ENCODE peak calls at places on chromosomes 12 and 14, in five cellular contexts. A is H1, H is A549, W is K562, B is HepG2. R is an unnamed sample.

GRCh38 chr14:61923348-61923747 is 161.1 kb downstream of the SNAPC1 start:
- DNase-seq in B (no peak), H (no peak), W (no peak), A (no peak), R (no peak)

GRCh38 chr14:106436310-106436905 is 910.0 kb downstream of the TMEM121 start:
- DNase-seq in H (peak; percentile 55), W (peak; percentile 18), A (no peak), B (no peak), R (no peak)

GRCh38 chr14:67650694-67651093 is 23.7 kb downstream of the VTI1B start:
- DNase-seq in A (no peak), H (no peak), W (no peak), B (no peak), R (no peak)

GRCh38 chr12:3223601-3224529 is 146.7 kb downstream of the TSPAN9 start:
- DNase-seq in W (no peak), A (no peak), H (no peak), B (no peak), R (no peak)

GRCh38 chr14:92693998-92694780 is 54.2 kb downstream of the LGMN start:
- DNase-seq in H (peak; percentile 73), A (no peak), W (no peak), B (peak; percentile 88), R (no peak)

GRCh38 chr12:132170637-132171292 is 26.5 kb downstream of the NOC4L start:
- DNase-seq in H (no peak), B (no peak), A (no peak), W (no peak), R (no peak)

GRCh38 chr12:48001426-48002178 is 2.7 kb downstream of the COL2A1 start:
- DNase-seq in W (no peak), B (no peak), H (no peak), A (no peak), R (no peak)

GRCh38 chr12:112190626-112191025 is 65.3 kb downstream of the TRAFD1 start:
- DNase-seq in A (no peak), B (no peak), W (no peak), H (no peak), R (no peak)

GRCh38 chr14:55297611-55298323 is 26.5 kb downstream of the FBXO34 start:
- DNase-seq in A (no peak), H (peak; percentile 42), W (no peak), B (peak; percentile 10), R (no peak)

GRCh38 chr14:99682809-99683618 is 1.1 kb upstream of the CYP46A1 start:
- DNase-seq in A (no peak), B (peak; percentile 49), W (peak; percentile 74), H (peak; percentile 77), R (no peak)

GRCh38 chr12:66036317-66036716 is 94.2 kb downstream of the LLPH start:
- DNase-seq in W (no peak), B (peak; percentile 60), H (peak; percentile 69), A (no peak), R (no peak)

GRCh38 chr12:56150563-56150962 is 1.8 kb upstream of the MYL6B start:
- DNase-seq in H (no peak), W (no peak), A (no peak), B (no peak), R (no peak)

GRCh38 chr12:94458882-94459772 is 540 bp downstream of the CEP83 start:
- DNase-seq in H (peak; percentile 13), B (peak; percentile 17), A (no peak), W (peak; percentile 8), R (no peak)

GRCh38 chr12:2893007-2893406 is 2.3 kb downstream of the TULP3 start:
- DNase-seq in B (peak; percentile 46), A (no peak), W (no peak), H (peak; percentile 43), R (no peak)

GRCh38 chr12:93895096-93895460 is 217.9 kb downstream of the CRADD start:
- DNase-seq in A (no peak), W (no peak), B (no peak), H (no peak), R (no peak)

DNA sequence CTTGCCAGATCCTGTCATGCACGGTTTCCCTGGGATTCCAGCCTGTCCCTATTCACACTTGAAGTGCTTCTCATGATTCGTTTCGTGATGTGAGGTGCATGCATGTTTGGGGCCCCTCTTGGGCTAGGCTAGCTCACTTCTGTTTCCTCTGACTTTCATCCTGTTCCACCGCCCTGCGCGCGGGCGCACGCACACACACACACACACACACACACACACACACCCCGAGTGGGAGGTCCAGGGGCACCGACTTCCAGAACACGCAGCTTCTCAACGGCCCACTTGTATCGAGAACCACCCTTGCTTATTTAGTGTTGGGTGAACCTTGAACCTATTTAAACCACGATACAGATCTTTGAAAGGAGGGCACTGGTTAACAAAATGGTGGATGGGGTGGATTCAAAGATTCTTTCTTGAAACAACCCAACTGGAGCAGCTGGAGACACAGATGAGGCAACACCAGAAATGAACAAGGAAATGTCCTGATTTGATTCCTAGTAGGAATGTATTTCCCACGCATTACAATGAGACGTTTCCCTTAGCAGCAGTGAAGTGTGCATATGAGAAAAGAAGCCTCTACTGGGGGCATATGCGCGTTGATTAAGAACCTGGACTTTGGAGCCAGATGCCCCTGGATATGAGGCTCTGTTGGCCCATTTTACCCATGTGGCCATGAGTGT is 16.3 kb downstream of the ELK3 start:
- DNase-seq in H (no peak), B (no peak), A (no peak), W (no peak), R (no peak)
- TF ChIP-seq KDM1A in H (no peak), B (no peak), A (no peak), W (no peak), R (no peak)

GRCh38 chr12:75853621-75854020 is 178.0 kb downstream of the PHLDA1 start:
- DNase-seq in W (no peak), B (no peak), A (no peak), H (no peak), R (no peak)

GRCh38 chr12:75855360-75855759 is 176.2 kb downstream of the PHLDA1 start:
- DNase-seq in W (no peak), A (no peak), B (no peak), H (no peak), R (no peak)

GRCh38 chr12:75854681-75855309 is 176.8 kb downstream of the PHLDA1 start:
- DNase-seq in W (no peak), B (no peak), H (no peak), A (no peak), R (no peak)

GRCh38 chr12:75852956-75853355 is 178.6 kb downstream of the PHLDA1 start:
- DNase-seq in B (no peak), W (no peak), H (no peak), A (no peak), R (no peak)

DNA sequence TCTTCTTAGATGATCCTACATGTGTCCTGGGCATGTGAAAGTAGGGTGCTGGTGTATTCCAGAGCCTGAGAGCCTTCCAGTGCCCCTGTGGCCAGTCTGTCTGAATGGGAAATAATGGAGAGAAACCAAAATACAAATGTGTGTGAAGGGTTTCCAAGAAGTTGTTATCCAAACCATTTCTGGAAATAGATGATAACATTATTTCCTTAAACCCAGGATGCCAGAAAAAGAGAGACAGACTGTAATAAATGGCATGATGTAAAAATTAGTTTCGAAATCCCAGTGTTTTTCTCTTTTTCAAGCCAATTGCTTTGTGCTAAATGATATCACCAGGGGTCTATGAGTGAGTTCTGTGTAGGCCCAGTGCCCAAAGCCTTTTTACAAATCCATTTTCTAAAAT is 175.3 kb downstream of the PHLDA1 start:
- DNase-seq in W (no peak), A (no peak), B (no peak), H (no peak), R (no peak)
- TF ChIP-seq EP300 in W (no peak), A (no peak), B (no peak), H (no peak), R (no peak)

GRCh38 chr12:26119391-26119981 is 5.4 kb downstream of the BHLHE41 start:
- DNase-seq in H (peak; percentile 79), B (peak; percentile 24), A (no peak), W (no peak), R (no peak)
- TF ChIP-seq KDM1A in H (no peak), B (no peak), A (no peak), W (no peak), R (no peak)

GRCh38 chr14:32473476-32473875 is 144.4 kb downstream of the AKAP6 start:
- DNase-seq in A (no peak), B (peak; percentile 69), H (peak; percentile 64), W (no peak), R (no peak)
- TF ChIP-seq EP300 in A (no peak), B (no peak), H (no peak), W (no peak), R (no peak)

GRCh38 chr12:100253437-100253836 is 13.4 kb downstream of the DEPDC4 start:
- DNase-seq in W (no peak), A (no peak), B (no peak), H (no peak), R (no peak)

GRCh38 chr12:100248886-100249285 is 18.0 kb downstream of the DEPDC4 start:
- DNase-seq in A (no peak), H (no peak), B (no peak), W (no peak), R (no peak)

GRCh38 chr12:100249936-100250335 is 16.9 kb downstream of the DEPDC4 start:
- DNase-seq in H (no peak), B (no peak), A (no peak), W (no peak), R (no peak)

GRCh38 chr12:100254876-100255275 is 12.0 kb downstream of the DEPDC4 start:
- DNase-seq in A (no peak), B (no peak), H (no peak), W (no peak), R (no peak)

GRCh38 chr12:100251917-100252316 is 15.0 kb downstream of the DEPDC4 start:
- DNase-seq in B (peak; percentile 83), W (no peak), A (no peak), H (peak; percentile 45), R (no peak)
- TF ChIP-seq KDM1A in B (no peak), W (no peak), A (no peak), H (no peak), R (no peak)

GRCh38 chr12:52010692-52011601 is 4.2 kb downstream of the TAMALIN start:
- DNase-seq in A (no peak), H (no peak), W (no peak), B (peak; percentile 50), R (no peak)

GRCh38 chr12:52009081-52009751 is 2.5 kb downstream of the TAMALIN start:
- DNase-seq in H (no peak), A (no peak), B (no peak), W (no peak), R (no peak)

GRCh38 chr12:52007982-52008510 is 1.3 kb downstream of the TAMALIN start:
- DNase-seq in H (no peak), B (no peak), A (no peak), W (no peak), R (no peak)

GRCh38 chr12:52011602-52012214 is 5.0 kb downstream of the TAMALIN start:
- DNase-seq in A (no peak), W (no peak), B (peak; percentile 60), H (no peak), R (no peak)

DNA sequence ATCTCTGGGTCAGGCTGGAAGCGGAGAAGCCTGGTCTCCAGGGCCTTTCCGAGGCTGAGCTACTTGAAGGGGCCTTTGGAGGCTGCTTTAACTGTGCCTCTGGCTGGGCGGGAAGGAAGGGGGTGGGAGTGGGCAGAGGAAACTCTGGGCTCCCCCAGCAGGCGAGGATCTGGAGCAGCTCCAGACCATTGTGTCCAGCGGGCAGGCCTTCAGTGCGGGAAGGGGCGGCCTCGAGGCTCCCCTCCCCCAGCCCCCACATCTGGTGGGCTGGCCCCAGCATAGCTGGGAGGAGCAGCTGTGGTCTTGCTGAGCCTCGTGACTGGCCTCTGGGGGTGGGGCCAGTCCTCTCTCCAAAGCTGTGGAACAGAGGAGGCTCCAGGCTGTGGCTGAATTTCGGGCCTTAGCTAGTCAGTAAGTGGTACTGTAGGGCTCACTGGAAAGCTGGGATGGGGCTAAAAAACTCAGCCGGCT is 3.4 kb downstream of the TAMALIN start:
- DNase-seq in H (no peak), A (peak; percentile 67), B (peak; percentile 72), W (peak; percentile 89), R (no peak)
- TF ChIP-seq EP300 in H (no peak), A (no peak), B (no peak), W (no peak), R (no peak)